ENCODE peak calls at places on chromosome 19, in four cellular contexts. One of them, this sample, is unnamed. For H3K36me3 and H3K4me1, the result is how much of the 10 kb centered on the place peaks cover.

GRCh38 chr19:4449022-4449825 is 8.4 kb downstream of the UBXN6 start:
- DNase-seq in uterus: peak
- DNase-seq in tibial nerve: no peak
- DNase-seq in lower lobe of right lung: no peak
- DNase-seq in this sample: no peak

GRCh38 chr19:51690359-51691121 is 2.6 kb upstream of the SPACA6 start:
- DNase-seq in lower lobe of right lung: peak
- DNase-seq in uterus: peak
- DNase-seq in tibial nerve: peak
- DNase-seq in this sample: peak

GRCh38 chr19:18785179-18786124 is 5.7 kb downstream of the COMP start:
- DNase-seq in uterus: peak
- DNase-seq in lower lobe of right lung: peak
- DNase-seq in tibial nerve: peak
- DNase-seq in this sample: peak

GRCh38 chr19:45791744-45792481 is 732 bp downstream of the DMWD start:
- DNase-seq in lower lobe of right lung: no peak
- DNase-seq in uterus: no peak
- DNase-seq in tibial nerve: no peak
- DNase-seq in this sample: no peak

GRCh38 chr19:21566073-21566472 is 60.7 kb downstream of the ZNF429 start:
- DNase-seq in tibial nerve: no peak
- DNase-seq in lower lobe of right lung: no peak
- DNase-seq in uterus: no peak
- DNase-seq in this sample: no peak

GRCh38 chr19:41407271-41407670 is 9.7 kb downstream of the BCKDHA start:
- DNase-seq in tibial nerve: no peak
- DNase-seq in lower lobe of right lung: peak
- DNase-seq in uterus: no peak
- DNase-seq in this sample: no peak

GRCh38 chr19:33393286-33394005 is 19.9 kb downstream of the CEBPG start:
- DNase-seq in lower lobe of right lung: peak
- DNase-seq in uterus: peak
- DNase-seq in tibial nerve: no peak
- DNase-seq in this sample: peak

GRCh38 chr19:46067691-46068090 is 26.9 kb upstream of the IGFL4 start:
- DNase-seq in lower lobe of right lung: no peak
- DNase-seq in uterus: no peak
- DNase-seq in tibial nerve: no peak
- DNase-seq in this sample: no peak

GRCh38 chr19:5947435-5947834 is 30.5 kb downstream of the RANBP3 start:
- DNase-seq in tibial nerve: peak
- DNase-seq in lower lobe of right lung: peak
- DNase-seq in uterus: peak
- DNase-seq in this sample: peak

GRCh38 chr19:42068756-42069571 is 1.0 kb downstream of the GRIK5 start:
- DNase-seq in tibial nerve: no peak
- DNase-seq in uterus: no peak
- DNase-seq in lower lobe of right lung: no peak
- DNase-seq in this sample: no peak

GRCh38 chr19:7743425-7743841 is 3.9 kb downstream of the CD209 start:
- DNase-seq in uterus: no peak
- DNase-seq in tibial nerve: no peak
- DNase-seq in lower lobe of right lung: no peak
- DNase-seq in this sample: no peak

GRCh38 chr19:47256688-47257410 is 524 bp downstream of the CCDC9 start:
- DNase-seq in uterus: peak
- DNase-seq in tibial nerve: peak
- DNase-seq in lower lobe of right lung: peak
- DNase-seq in this sample: peak

GRCh38 chr19:49403404-49404187 is 15.5 kb downstream of the KASH5 start:
- DNase-seq in tibial nerve: no peak
- DNase-seq in lower lobe of right lung: no peak
- DNase-seq in uterus: no peak
- DNase-seq in this sample: no peak

GRCh38 chr19:48818234-48818823 is 7.5 kb upstream of the BCAT2 start:
- DNase-seq in lower lobe of right lung: peak
- DNase-seq in uterus: no peak
- DNase-seq in tibial nerve: no peak
- DNase-seq in this sample: no peak

GRCh38 chr19:52296400-52296772 is 583 bp upstream of the ZNF480 start:
- DNase-seq in uterus: no peak
- DNase-seq in tibial nerve: no peak
- DNase-seq in lower lobe of right lung: no peak
- DNase-seq in this sample: no peak

GRCh38 chr19:5059191-5059579 is 90.3 kb downstream of the KDM4B start:
- DNase-seq in tibial nerve: no peak
- DNase-seq in lower lobe of right lung: no peak
- DNase-seq in uterus: no peak
- DNase-seq in this sample: no peak

GRCh38 chr19:21402303-21402985 is 5.5 kb downstream of the ZNF493 start:
- DNase-seq in lower lobe of right lung: no peak
- DNase-seq in uterus: no peak
- DNase-seq in tibial nerve: no peak
- DNase-seq in this sample: no peak

GRCh38 chr19:50906217-50906616 is 5.0 kb downstream of the KLK4 start:
- DNase-seq in lower lobe of right lung: no peak
- DNase-seq in tibial nerve: peak
- DNase-seq in uterus: no peak
- DNase-seq in this sample: no peak

GRCh38 chr19:45874620-45874966 is 10.5 kb downstream of the FOXA3 start:
- DNase-seq in lower lobe of right lung: no peak
- DNase-seq in tibial nerve: no peak
- DNase-seq in uterus: no peak
- DNase-seq in this sample: no peak

GRCh38 chr19:35155441-35155840 is 906 bp downstream of the FXYD5 start:
- DNase-seq in uterus: no peak
- DNase-seq in lower lobe of right lung: no peak
- DNase-seq in tibial nerve: no peak
- DNase-seq in this sample: no peak

GRCh38 chr19:35212241-35212640 is 16.3 kb downstream of the FAM187B start:
- DNase-seq in uterus: no peak
- DNase-seq in tibial nerve: no peak
- DNase-seq in lower lobe of right lung: no peak
- DNase-seq in this sample: no peak

GRCh38 chr19:5292453-5292842 is 48.2 kb downstream of the PTPRS start:
- DNase-seq in uterus: no peak
- DNase-seq in lower lobe of right lung: no peak
- DNase-seq in tibial nerve: peak
- DNase-seq in this sample: no peak

GRCh38 chr19:48469056-48469881 is at the start of gene CYTH2:
- DNase-seq in tibial nerve: peak
- DNase-seq in uterus: peak
- DNase-seq in lower lobe of right lung: peak
- DNase-seq in this sample: peak

GRCh38 chr19:39696418-39696817 is 7.9 kb upstream of the LGALS14 start:
- DNase-seq in tibial nerve: no peak
- DNase-seq in uterus: no peak
- DNase-seq in lower lobe of right lung: no peak
- DNase-seq in this sample: no peak

GRCh38 chr19:35458821-35459391 is 10.8 kb downstream of the FFAR2 start:
- DNase-seq in uterus: no peak
- DNase-seq in tibial nerve: no peak
- DNase-seq in lower lobe of right lung: peak
- DNase-seq in this sample: no peak

GRCh38 chr19:6412111-6412999 is 12.3 kb downstream of the KHSRP start:
- DNase-seq in tibial nerve: no peak
- DNase-seq in uterus: no peak
- DNase-seq in lower lobe of right lung: no peak
- DNase-seq in this sample: no peak

GRCh38 chr19:46107371-46107770 is 17.1 kb downstream of the IGFL3 start:
- DNase-seq in uterus: no peak
- DNase-seq in lower lobe of right lung: no peak
- DNase-seq in tibial nerve: no peak
- DNase-seq in this sample: no peak

GRCh38 chr19:32599736-32600157 is 18.8 kb downstream of the PDCD5 start:
- DNase-seq in tibial nerve: no peak
- DNase-seq in lower lobe of right lung: no peak
- DNase-seq in uterus: no peak
- DNase-seq in this sample: no peak

GRCh38 chr19:31517466-31518180 is 168.4 kb upstream of the TSHZ3 start:
- DNase-seq in uterus: no peak
- DNase-seq in tibial nerve: no peak
- DNase-seq in lower lobe of right lung: no peak
- DNase-seq in this sample: no peak

GRCh38 chr19:34733266-34733825 is 697 bp upstream of the ZNF181 start:
- DNase-seq in lower lobe of right lung: peak
- DNase-seq in tibial nerve: peak
- DNase-seq in uterus: no peak
- DNase-seq in this sample: no peak

GRCh38 chr19:45403781-45404556 is 900 bp downstream of the PPP1R13L start:
- DNase-seq in uterus: peak
- DNase-seq in lower lobe of right lung: peak
- DNase-seq in tibial nerve: no peak
- DNase-seq in this sample: peak

GRCh38 chr19:10836478-10837325 is 690 bp upstream of the TMED1 start:
- DNase-seq in uterus: peak
- DNase-seq in tibial nerve: no peak
- DNase-seq in lower lobe of right lung: peak
- DNase-seq in this sample: peak

GRCh38 chr19:34504809-34505291 is 23.3 kb downstream of the WTIP start:
- DNase-seq in uterus: no peak
- DNase-seq in tibial nerve: no peak
- DNase-seq in lower lobe of right lung: no peak
- DNase-seq in this sample: peak

GRCh38 chr19:45401815-45402468 is 2.9 kb downstream of the PPP1R13L start:
- DNase-seq in lower lobe of right lung: no peak
- DNase-seq in tibial nerve: no peak
- DNase-seq in uterus: no peak
- DNase-seq in this sample: no peak

GRCh38 chr19:16889429-16889882 is 657 bp downstream of the F2RL3 start:
- DNase-seq in tibial nerve: no peak
- DNase-seq in uterus: no peak
- DNase-seq in lower lobe of right lung: no peak
- DNase-seq in this sample: no peak

GRCh38 chr19:16891696-16892382 is 3.0 kb downstream of the F2RL3 start:
- DNase-seq in tibial nerve: no peak
- DNase-seq in lower lobe of right lung: no peak
- DNase-seq in uterus: no peak
- DNase-seq in this sample: no peak

GRCh38 chr19:16890461-16891184 is 1.8 kb downstream of the F2RL3 start:
- DNase-seq in lower lobe of right lung: no peak
- DNase-seq in tibial nerve: no peak
- DNase-seq in uterus: no peak
- DNase-seq in this sample: no peak

GRCh38 chr19:16888629-16889371 is at the start of gene F2RL3:
- DNase-seq in tibial nerve: no peak
- DNase-seq in uterus: peak
- DNase-seq in lower lobe of right lung: peak
- DNase-seq in this sample: no peak

GRCh38 chr19:16889883-16890460 is 1.2 kb downstream of the F2RL3 start:
- DNase-seq in uterus: no peak
- DNase-seq in lower lobe of right lung: no peak
- DNase-seq in tibial nerve: no peak
- DNase-seq in this sample: no peak
- TF ChIP-seq CTCF in uterus: no peak
- TF ChIP-seq CTCF in lower lobe of right lung: no peak
- TF ChIP-seq CTCF in tibial nerve: no peak
- TF ChIP-seq CTCF in this sample: no peak

GRCh38 chr19:648305-648704 is 8.6 kb downstream of the FGF22 start:
- DNase-seq in lower lobe of right lung: no peak
- DNase-seq in uterus: no peak
- DNase-seq in tibial nerve: no peak
- DNase-seq in this sample: no peak

GRCh38 chr19:648904-649733 is 9.4 kb downstream of the FGF22 start:
- DNase-seq in uterus: no peak
- DNase-seq in lower lobe of right lung: no peak
- DNase-seq in tibial nerve: no peak
- DNase-seq in this sample: no peak

GRCh38 chr19:646798-647565 is 7.3 kb downstream of the FGF22 start:
- DNase-seq in tibial nerve: no peak
- DNase-seq in lower lobe of right lung: no peak
- DNase-seq in uterus: no peak
- DNase-seq in this sample: peak

GRCh38 chr19:645912-646797 is 6.5 kb downstream of the FGF22 start:
- DNase-seq in uterus: no peak
- DNase-seq in lower lobe of right lung: no peak
- DNase-seq in tibial nerve: no peak
- DNase-seq in this sample: peak

DNA sequence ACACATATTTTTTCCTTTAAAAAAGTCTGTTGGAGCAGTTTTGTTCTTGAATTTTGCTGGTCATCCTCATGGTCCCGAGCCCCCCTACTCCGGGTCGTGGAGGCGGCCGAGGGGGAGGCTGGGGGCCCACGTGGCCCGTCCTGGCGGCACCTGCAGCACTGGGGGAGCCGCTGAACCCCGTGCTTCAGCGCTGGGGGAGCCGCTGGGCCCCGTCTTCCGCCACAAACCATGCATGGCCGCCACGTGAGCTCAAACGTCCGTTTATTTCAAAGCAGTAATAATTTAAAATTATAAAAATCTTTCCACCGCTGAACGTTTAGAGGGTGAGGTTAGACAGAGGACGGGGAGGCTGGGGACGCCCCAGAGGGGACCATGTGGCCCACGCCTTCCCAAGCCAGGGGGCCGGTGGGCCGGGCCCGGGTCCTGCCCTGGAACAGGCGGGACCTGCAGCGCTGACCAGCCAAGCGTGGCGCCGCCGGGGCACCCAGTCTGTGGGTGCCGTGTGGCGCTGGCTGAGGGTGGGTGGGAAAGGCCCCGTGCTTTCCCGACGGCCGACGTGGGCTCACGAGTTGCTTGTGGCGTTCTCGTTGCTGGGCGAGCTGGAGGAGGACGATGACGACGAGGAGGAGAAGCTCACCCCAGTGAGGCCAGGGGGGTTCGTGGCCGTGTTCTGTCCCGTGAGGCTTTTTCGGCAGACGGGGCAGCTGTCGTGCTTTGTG is 8.0 kb downstream of the FGF22 start:
- DNase-seq in lower lobe of right lung: no peak
- DNase-seq in tibial nerve: no peak
- DNase-seq in uterus: no peak
- DNase-seq in this sample: no peak
- H3K36me3 ChIP-seq in lower lobe of right lung: half or more
- H3K36me3 ChIP-seq in tibial nerve: under half
- H3K36me3 ChIP-seq in uterus: under half
- H3K36me3 ChIP-seq in this sample: under half

DNA sequence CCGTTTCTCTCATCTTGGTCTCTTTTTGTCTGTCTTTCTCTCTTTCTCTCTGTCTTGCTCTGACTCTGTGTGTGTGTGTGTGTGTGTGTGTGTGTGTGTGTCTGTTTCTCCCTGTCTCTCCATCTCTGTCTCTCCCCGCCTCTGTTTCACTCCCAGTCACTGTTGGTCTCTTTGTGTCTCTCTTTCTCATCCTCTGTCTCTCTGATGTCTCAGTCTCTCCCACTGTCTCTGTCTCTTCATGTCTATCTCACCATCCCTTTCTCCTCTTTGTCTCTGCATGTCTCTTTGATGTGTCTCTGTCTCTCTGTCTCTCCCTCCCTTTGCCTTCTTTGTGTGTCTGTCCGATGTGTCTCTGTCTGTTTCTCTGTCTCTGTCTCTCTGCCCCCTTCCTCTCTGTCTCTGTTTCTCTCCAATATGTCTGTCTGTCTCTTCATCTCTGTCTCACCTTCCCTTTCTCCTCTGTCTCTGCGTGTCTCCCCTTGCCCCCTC is 2.5 kb downstream of the NFIC start:
- DNase-seq in uterus: no peak
- DNase-seq in tibial nerve: no peak
- DNase-seq in lower lobe of right lung: no peak
- DNase-seq in this sample: no peak
- H3K4me1 ChIP-seq in uterus: under half
- H3K4me1 ChIP-seq in tibial nerve: under half
- H3K4me1 ChIP-seq in lower lobe of right lung: half or more
- H3K4me1 ChIP-seq in this sample: under half

GRCh38 chr19:37470216-37470615 is 1.1 kb downstream of the ZNF570 start:
- DNase-seq in tibial nerve: no peak
- DNase-seq in lower lobe of right lung: no peak
- DNase-seq in uterus: no peak
- DNase-seq in this sample: no peak
- TF ChIP-seq CTCF in tibial nerve: no peak
- TF ChIP-seq CTCF in lower lobe of right lung: no peak
- TF ChIP-seq CTCF in uterus: no peak
- TF ChIP-seq CTCF in this sample: no peak